ENCODE peak calls at places on chromosome 10, in nine cellular contexts. U, Q, A, N, J, L, H, P and V are unnamed samples. For H3K4me1, the result is how much of the 10 kb centered on the place peaks cover.

GRCh38 chr10:93475227-93475626 is 6.9 kb downstream of the MYOF start:
- DNase-seq in U (no peak), Q (no peak), A (no peak), N (no peak), J (no peak), L (no peak), H (no peak), P (no peak), V (no peak)

GRCh38 chr10:103493911-103494877 is 689 bp downstream of the NEURL1 start:
- DNase-seq in U (no peak), Q (no peak), A (peak), N (no peak), J (no peak), L (no peak), H (no peak), P (no peak), V (no peak)

GRCh38 chr10:113716109-113717010 is 35.1 kb upstream of the PLEKHS1 start:
- DNase-seq in U (no peak), Q (no peak), A (no peak), N (no peak), J (no peak), L (no peak), H (no peak), P (no peak), V (no peak)

GRCh38 chr10:45395554-45395953 is 21.5 kb downstream of the ALOX5 start:
- DNase-seq in U (no peak), Q (no peak), A (no peak), N (no peak), J (no peak), L (no peak), H (no peak), P (no peak), V (no peak)

GRCh38 chr10:127262606-127263005 is 66.2 kb upstream of the INSYN2A start:
- DNase-seq in U (no peak), Q (no peak), A (no peak), N (no peak), J (no peak), L (no peak), H (no peak), P (no peak), V (no peak)

GRCh38 chr10:65670087-65670486 is 1255.7 kb upstream of the LRRTM3 start:
- DNase-seq in U (no peak), Q (no peak), A (no peak), N (no peak), J (no peak), L (no peak), H (no peak), P (no peak), V (no peak)

GRCh38 chr10:94225589-94225988 is 137.2 kb downstream of the NOC3L start:
- DNase-seq in U (peak), Q (no peak), A (no peak), N (no peak), J (no peak), L (no peak), H (no peak), P (no peak), V (no peak)

GRCh38 chr10:20984632-20985031 is 87.5 kb upstream of the NEBL start:
- DNase-seq in U (no peak), Q (no peak), A (no peak), N (no peak), J (no peak), L (no peak), H (no peak), P (no peak), V (no peak)

GRCh38 chr10:132145002-132145401 is 41.7 kb upstream of the DPYSL4 start:
- DNase-seq in U (no peak), Q (no peak), A (no peak), N (no peak), J (no peak), L (no peak), H (peak), P (no peak), V (peak)

GRCh38 chr10:45518741-45519140 is 144.7 kb downstream of the ALOX5 start:
- DNase-seq in U (no peak), Q (no peak), A (no peak), N (no peak), J (no peak), L (no peak), H (no peak), P (no peak), V (no peak)

GRCh38 chr10:6300106-6300783 is 97.5 kb downstream of the PFKFB3 start:
- DNase-seq in U (no peak), Q (peak), A (no peak), N (no peak), J (peak), L (no peak), H (no peak), P (peak), V (no peak)

GRCh38 chr10:12902135-12902572 is 99.4 kb downstream of the CCDC3 start:
- DNase-seq in U (peak), Q (no peak), A (no peak), N (no peak), J (peak), L (no peak), H (no peak), P (peak), V (peak)

GRCh38 chr10:23197416-23197861 is 5.3 kb downstream of the PTF1A start:
- DNase-seq in U (no peak), Q (no peak), A (no peak), N (no peak), J (no peak), L (no peak), H (no peak), P (no peak), V (no peak)

GRCh38 chr10:127492607-127493250 is 56.4 kb upstream of the NPS start:
- DNase-seq in U (no peak), Q (no peak), A (no peak), N (no peak), J (no peak), L (no peak), H (no peak), P (no peak), V (no peak)

GRCh38 chr10:130864951-130865350 is 446.6 kb downstream of the TCERG1L start:
- DNase-seq in U (no peak), Q (no peak), A (no peak), N (no peak), J (no peak), L (no peak), H (no peak), P (no peak), V (no peak)

GRCh38 chr10:45000764-45001381 is at the start of gene ZNF22:
- DNase-seq in U (no peak), Q (peak), A (peak), N (no peak), J (peak), L (no peak), H (peak), P (peak), V (peak)

GRCh38 chr10:120372917-120373316 is 84.1 kb upstream of the PLPP4 start:
- DNase-seq in U (no peak), Q (no peak), A (no peak), N (no peak), J (no peak), L (no peak), H (no peak), P (no peak), V (no peak)

GRCh38 chr10:132107211-132107946 is 41.6 kb downstream of the JAKMIP3 start:
- DNase-seq in U (no peak), Q (no peak), A (no peak), N (no peak), J (no peak), L (no peak), H (no peak), P (no peak), V (peak)

GRCh38 chr10:6514180-6514579 is 65.9 kb downstream of the PRKCQ start:
- DNase-seq in U (no peak), Q (no peak), A (no peak), N (no peak), J (no peak), L (peak), H (no peak), P (no peak), V (no peak)

GRCh38 chr10:131126321-131127121 is 185.0 kb downstream of the TCERG1L start:
- DNase-seq in U (no peak), Q (no peak), A (peak), N (no peak), J (no peak), L (no peak), H (no peak), P (no peak), V (no peak)

GRCh38 chr10:130510755-130511154 is 374.6 kb downstream of the GLRX3 start:
- DNase-seq in U (no peak), Q (no peak), A (no peak), N (no peak), J (no peak), L (no peak), H (no peak), P (no peak), V (no peak)

GRCh38 chr10:97022616-97023015 is 163.1 kb downstream of the SLIT1 start:
- DNase-seq in U (no peak), Q (no peak), A (no peak), N (no peak), J (no peak), L (no peak), H (no peak), P (no peak), V (no peak)
- H3K4me3 ChIP-seq in U (no peak), Q (no peak), A (no peak), N (no peak), J (no peak), L (no peak), H (no peak), P (no peak), V (no peak)

GRCh38 chr10:70508912-70509366 is 30.4 kb downstream of the PALD1 start:
- DNase-seq in U (no peak), Q (no peak), A (no peak), N (no peak), J (peak), L (peak), H (no peak), P (peak), V (no peak)
- H3K4me1 ChIP-seq in U (under half), Q (under half), A (under half), N (half or more), J (under half), L (half or more), H (half or more), P (under half), V (under half)

GRCh38 chr10:76544789-76545188 is 1092.8 kb downstream of the KCNMA1 start:
- DNase-seq in U (no peak), Q (no peak), A (no peak), N (no peak), J (no peak), L (no peak), H (no peak), P (no peak), V (no peak)
- H3K4me3 ChIP-seq in U (no peak), Q (no peak), A (no peak), N (no peak), J (no peak), L (no peak), H (no peak), P (no peak), V (no peak)

GRCh38 chr10:124622158-124622557 is 122.0 kb downstream of the FAM53B start:
- DNase-seq in U (no peak), Q (no peak), A (no peak), N (no peak), J (no peak), L (no peak), H (no peak), P (no peak), V (no peak)

GRCh38 chr10:124621637-124622036 is 122.5 kb downstream of the FAM53B start:
- DNase-seq in U (no peak), Q (no peak), A (no peak), N (no peak), J (no peak), L (no peak), H (no peak), P (no peak), V (no peak)

GRCh38 chr10:124624456-124624855 is 119.7 kb downstream of the FAM53B start:
- DNase-seq in U (no peak), Q (no peak), A (no peak), N (no peak), J (no peak), L (no peak), H (no peak), P (no peak), V (no peak)

GRCh38 chr10:124624006-124624405 is 120.2 kb downstream of the FAM53B start:
- DNase-seq in U (no peak), Q (no peak), A (no peak), N (no peak), J (no peak), L (no peak), H (no peak), P (no peak), V (no peak)

DNA sequence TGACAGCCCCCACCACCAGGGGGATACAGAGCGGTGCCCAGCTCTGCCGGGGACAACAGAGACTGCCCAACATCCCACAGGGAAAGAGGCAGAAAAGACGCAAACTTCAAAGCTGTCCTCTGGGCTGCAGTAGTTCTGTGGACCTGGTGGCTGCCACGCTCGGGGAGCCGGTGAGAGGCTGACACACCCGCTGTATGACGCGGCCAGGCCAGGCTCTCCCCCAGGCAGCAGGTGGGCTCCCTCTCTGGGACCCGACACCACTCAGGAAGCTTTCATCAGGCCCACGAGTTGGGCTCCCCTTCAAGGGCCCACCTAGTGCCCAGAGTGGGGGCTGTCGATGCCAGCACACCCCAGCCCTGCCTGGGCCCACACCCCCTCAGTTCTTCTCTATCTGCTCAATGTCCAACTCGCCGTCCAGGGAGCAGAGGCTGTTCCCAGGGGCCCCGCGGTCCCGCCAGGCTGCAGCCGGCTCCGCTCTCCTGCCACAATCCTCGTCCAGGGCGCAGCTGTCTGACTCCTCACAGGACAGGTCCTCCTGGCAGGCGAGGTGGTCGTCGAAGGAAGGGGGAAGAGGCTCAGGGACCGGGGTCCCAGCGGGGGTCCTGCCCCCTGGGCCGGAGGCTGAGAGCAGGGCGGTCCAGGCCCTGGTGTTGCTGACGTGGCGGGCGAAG is 121.2 kb downstream of the FAM53B start:
- DNase-seq in U (no peak), Q (no peak), A (no peak), N (no peak), J (no peak), L (no peak), H (no peak), P (no peak), V (no peak)
- H3K4me1 ChIP-seq in U (under half), Q (under half), A (under half), N (half or more), J (under half), L (half or more), H (under half), P (half or more), V (under half)

GRCh38 chr10:18238875-18239485 is 98.8 kb downstream of the CACNB2 start:
- DNase-seq in U (no peak), Q (no peak), A (no peak), N (no peak), J (no peak), L (no peak), H (no peak), P (no peak), V (no peak)

GRCh38 chr10:18235477-18235876 is 95.3 kb downstream of the CACNB2 start:
- DNase-seq in U (no peak), Q (no peak), A (no peak), N (no peak), J (no peak), L (no peak), H (no peak), P (no peak), V (no peak)

GRCh38 chr10:18240185-18240882 is 100.1 kb downstream of the CACNB2 start:
- DNase-seq in U (no peak), Q (no peak), A (no peak), N (no peak), J (no peak), L (no peak), H (no peak), P (peak), V (no peak)
- H3K4me3 ChIP-seq in U (no peak), Q (no peak), A (no peak), N (no peak), J (no peak), L (no peak), H (peak), P (no peak), V (no peak)

GRCh38 chr10:80149123-80149522 is 16.6 kb downstream of the PLAC9 start:
- DNase-seq in U (no peak), Q (no peak), A (no peak), N (no peak), J (no peak), L (no peak), H (no peak), P (no peak), V (no peak)

GRCh38 chr10:80141696-80142460 is 9.3 kb downstream of the PLAC9 start:
- DNase-seq in U (no peak), Q (no peak), A (no peak), N (no peak), J (peak), L (no peak), H (no peak), P (no peak), V (no peak)

GRCh38 chr10:80146918-80147317 is 14.4 kb downstream of the PLAC9 start:
- DNase-seq in U (no peak), Q (no peak), A (no peak), N (no peak), J (no peak), L (no peak), H (no peak), P (no peak), V (no peak)

GRCh38 chr10:80148166-80148805 is 15.8 kb downstream of the PLAC9 start:
- DNase-seq in U (no peak), Q (no peak), A (no peak), N (no peak), J (peak), L (no peak), H (no peak), P (no peak), V (no peak)

DNA sequence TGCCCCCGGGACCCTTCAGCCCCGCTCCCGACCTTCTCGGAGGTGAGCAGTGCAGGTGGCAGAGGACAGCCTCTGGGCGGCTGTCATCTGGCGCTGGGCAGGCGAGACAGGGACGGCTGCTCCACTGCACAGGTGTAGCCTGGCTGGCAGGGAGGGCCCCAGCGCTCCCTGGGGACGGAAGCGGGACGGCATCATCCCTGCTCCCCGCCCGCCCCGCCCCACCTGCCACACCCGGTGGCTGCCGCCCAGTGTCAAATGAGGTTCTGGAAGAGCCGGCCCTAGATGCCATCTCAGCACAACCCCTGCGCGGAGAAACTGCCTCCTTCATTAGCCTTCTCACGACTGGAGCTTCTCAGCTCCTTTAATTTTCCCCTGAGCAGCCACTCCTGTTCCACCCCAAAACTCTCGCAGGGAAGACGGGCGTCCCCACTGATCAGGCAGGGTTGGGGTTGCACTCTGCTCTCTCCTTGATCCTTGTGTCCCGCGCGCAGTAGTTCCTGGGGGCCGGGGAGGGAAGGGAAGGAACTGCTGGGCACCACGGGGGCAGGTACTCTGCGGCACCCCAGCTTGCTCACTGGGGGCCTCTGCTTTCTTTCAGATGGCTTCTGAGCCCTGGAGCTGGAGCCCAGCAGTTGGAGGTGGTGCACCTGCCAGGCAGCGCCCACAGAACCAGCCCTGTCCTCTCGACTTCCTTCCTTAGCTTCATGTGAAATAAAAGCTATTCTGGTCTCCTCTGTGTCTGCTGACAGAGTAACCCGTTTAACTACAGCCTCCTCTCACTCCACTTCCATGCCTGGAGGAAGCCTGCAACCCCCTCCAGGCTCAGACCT is 12.0 kb downstream of the PLAC9 start:
- DNase-seq in U (no peak), Q (peak), A (peak), N (no peak), J (peak), L (no peak), H (no peak), P (no peak), V (no peak)
- H3K4me1 ChIP-seq in U (under half), Q (under half), A (under half), N (under half), J (under half), L (under half), H (under half), P (under half), V (under half)

GRCh38 chr10:62083413-62083794 is 181.9 kb downstream of the ARID5B start:
- DNase-seq in U (no peak), Q (peak), A (no peak), N (no peak), J (no peak), L (no peak), H (no peak), P (no peak), V (no peak)

GRCh38 chr10:62081322-62081945 is 179.9 kb downstream of the ARID5B start:
- DNase-seq in U (no peak), Q (no peak), A (no peak), N (no peak), J (no peak), L (no peak), H (no peak), P (no peak), V (no peak)

GRCh38 chr10:62082270-62082669 is 180.8 kb downstream of the ARID5B start:
- DNase-seq in U (no peak), Q (peak), A (no peak), N (no peak), J (no peak), L (no peak), H (no peak), P (no peak), V (no peak)

GRCh38 chr10:62083868-62084267 is 182.4 kb downstream of the ARID5B start:
- DNase-seq in U (no peak), Q (peak), A (no peak), N (no peak), J (peak), L (no peak), H (no peak), P (no peak), V (peak)

DNA sequence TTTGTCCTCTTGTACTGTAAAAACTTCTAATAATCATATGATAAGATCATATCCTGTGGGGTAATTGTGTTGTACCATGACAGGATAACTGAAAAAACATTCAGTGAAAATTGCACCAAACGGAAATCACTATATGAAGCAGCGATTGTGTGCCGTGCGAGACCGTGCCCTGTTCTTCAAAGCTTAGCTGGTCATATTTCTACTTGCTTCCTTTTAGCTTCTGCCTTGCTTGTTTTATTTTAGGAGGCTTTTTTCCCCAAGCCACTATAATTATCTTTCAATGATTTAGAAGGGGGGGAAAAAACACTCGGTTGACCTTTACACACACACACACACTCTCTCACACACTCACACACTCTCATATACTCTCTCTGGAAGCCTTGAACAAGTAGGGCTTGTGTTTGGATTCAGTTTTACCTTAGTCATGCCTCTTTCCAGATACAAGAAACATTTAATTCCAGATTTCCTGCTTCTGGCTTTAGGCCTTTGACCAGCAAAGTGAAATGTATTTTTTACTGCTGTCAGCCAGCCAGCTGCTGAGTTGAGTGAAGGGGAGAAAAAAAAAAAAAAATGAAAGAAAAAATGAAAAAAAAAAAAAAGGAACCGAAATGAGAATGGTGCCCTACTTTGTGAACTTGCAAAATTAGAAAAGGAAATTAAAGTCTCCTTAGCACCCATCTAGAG is 181.4 kb downstream of the ARID5B start:
- DNase-seq in U (no peak), Q (peak), A (no peak), N (no peak), J (no peak), L (no peak), H (no peak), P (no peak), V (no peak)
- H3K4me3 ChIP-seq in U (no peak), Q (no peak), A (no peak), N (peak), J (peak), L (no peak), H (no peak), P (no peak), V (peak)

GRCh38 chr10:59750155-59750945 is 2.9 kb downstream of the MRLN start:
- DNase-seq in U (no peak), Q (no peak), A (no peak), N (no peak), J (no peak), L (no peak), H (no peak), P (no peak), V (no peak)

GRCh38 chr10:59753267-59753666 is at the start of gene MRLN:
- DNase-seq in U (no peak), Q (no peak), A (no peak), N (no peak), J (no peak), L (peak), H (no peak), P (no peak), V (no peak)

GRCh38 chr10:59745163-59745650 is 8.0 kb downstream of the MRLN start:
- DNase-seq in U (no peak), Q (no peak), A (no peak), N (no peak), J (no peak), L (no peak), H (no peak), P (no peak), V (no peak)

GRCh38 chr10:59752278-59752940 is 846 bp downstream of the MRLN start:
- DNase-seq in U (no peak), Q (no peak), A (no peak), N (no peak), J (no peak), L (no peak), H (no peak), P (no peak), V (no peak)

GRCh38 chr10:59748834-59749233 is 4.4 kb downstream of the MRLN start:
- DNase-seq in U (no peak), Q (no peak), A (no peak), N (no peak), J (no peak), L (no peak), H (no peak), P (no peak), V (no peak)
- H3K4me1 ChIP-seq in U (under half), Q (under half), A (under half), N (under half), J (under half), L (under half), H (under half), P (under half), V (under half)